ENCODE peak calls at places on chromosome 21, in four cellular contexts. A is ACHN, Y is midbrain, G is tibial artery. K is an unnamed sample.

GRCh38 chr21:39373634-39374033 is 24.7 kb upstream of the HMGN1 start:
- DNase-seq in A (peak; percentile 26), Y (no peak), G (no peak), K (no peak)

GRCh38 chr21:45512626-45513002 is 29.6 kb downstream of the SLC19A1 start:
- DNase-seq in A (no peak), Y (no peak), G (peak; percentile 70), K (no peak)

GRCh38 chr21:44006656-44007055 is 5.5 kb upstream of the TRAPPC10 start:
- DNase-seq in A (peak; percentile 16), Y (no peak), G (no peak), K (no peak)

GRCh38 chr21:17921579-17922530 is 102.7 kb upstream of the C21orf91 start:
- DNase-seq in A (no peak), Y (no peak), G (no peak), K (no peak)

GRCh38 chr21:33042812-33043211 is 17.1 kb downstream of the OLIG2 start:
- DNase-seq in A (peak; percentile 85), Y (no peak), G (no peak), K (no peak)

GRCh38 chr21:41369105-41369914 is 7.5 kb downstream of the MX2 start:
- DNase-seq in A (no peak), Y (no peak), G (peak; percentile 66), K (no peak)

GRCh38 chr21:17746920-17747319 is 72.2 kb downstream of the C21orf91 start:
- DNase-seq in A (no peak), Y (no peak), G (no peak), K (no peak)

GRCh38 chr21:36985761-36986594 is 19.5 kb upstream of the HLCS start:
- DNase-seq in A (no peak), Y (no peak), G (no peak), K (no peak)

GRCh38 chr21:38171723-38172344 is 85.0 kb upstream of the KCNJ15 start:
- DNase-seq in A (peak; percentile 72), Y (no peak), G (no peak), K (no peak)

GRCh38 chr21:36744560-36745231 is 45.8 kb downstream of the SIM2 start:
- DNase-seq in A (no peak), Y (no peak), G (no peak), K (no peak)

GRCh38 chr21:36377391-36377842 is 7.8 kb upstream of the CHAF1B start:
- DNase-seq in A (no peak), Y (no peak), G (no peak), K (no peak)

GRCh38 chr21:38841472-38841871 is 35.7 kb downstream of the ETS2 start:
- DNase-seq in A (no peak), Y (no peak), G (no peak), K (no peak)

GRCh38 chr21:31326478-31327247 is 17.4 kb downstream of the TIAM1 start:
- DNase-seq in A (no peak), Y (no peak), G (no peak), K (no peak)

GRCh38 chr21:34020005-34020847 is 53.2 kb upstream of the MRPS6 start:
- DNase-seq in A (no peak), Y (no peak), G (no peak), K (no peak)

GRCh38 chr21:44846485-44847260 is 26.8 kb downstream of the PTTG1IP start:
- DNase-seq in A (peak; percentile 64), Y (peak; percentile 38), G (peak; percentile 85), K (no peak)

GRCh38 chr21:43933680-43934079 is 68.7 kb downstream of the AGPAT3 start:
- DNase-seq in A (no peak), Y (no peak), G (no peak), K (no peak)

K was measured in globus pallidus.